ENCODE peak calls at places on chromosomes 12 and 14, in four cellular contexts. One of them, this sample, is unnamed.

GRCh38 chr12:6620137-6620884 is 13.1 kb upstream of the CHD4 start:
- DNase-seq in MCF 10A: no peak
- DNase-seq in adrenal gland: no peak
- DNase-seq in lower leg skin: no peak
- DNase-seq in this sample: peak; percentile 91

GRCh38 chr14:44912041-44912869 is 49.5 kb downstream of the KLHL28 start:
- DNase-seq in MCF 10A: no peak
- DNase-seq in lower leg skin: no peak
- DNase-seq in adrenal gland: peak; percentile 9
- DNase-seq in this sample: peak; percentile 18

GRCh38 chr12:10171954-10172353 is at the start of gene OLR1:
- DNase-seq in adrenal gland: no peak
- DNase-seq in MCF 10A: peak; percentile 48
- DNase-seq in lower leg skin: no peak
- DNase-seq in this sample: no peak

GRCh38 chr12:80858356-80858755 is 79.4 kb downstream of the LIN7A start:
- DNase-seq in lower leg skin: no peak
- DNase-seq in MCF 10A: no peak
- DNase-seq in adrenal gland: no peak
- DNase-seq in this sample: no peak

GRCh38 chr12:52806169-52806811 is 7.6 kb downstream of the KRT4 start:
- DNase-seq in adrenal gland: no peak
- DNase-seq in lower leg skin: no peak
- DNase-seq in MCF 10A: no peak
- DNase-seq in this sample: no peak

GRCh38 chr14:77322209-77322902 is 1.5 kb downstream of the GSTZ1 start:
- DNase-seq in lower leg skin: no peak
- DNase-seq in MCF 10A: no peak
- DNase-seq in adrenal gland: no peak
- DNase-seq in this sample: no peak

GRCh38 chr14:32230695-32231280 is 27.7 kb upstream of the RNU6-8 start:
- DNase-seq in adrenal gland: no peak
- DNase-seq in MCF 10A: peak; percentile 14
- DNase-seq in lower leg skin: no peak
- DNase-seq in this sample: no peak

GRCh38 chr12:1776139-1776975 is 44.0 kb upstream of the LRTM2 start:
- DNase-seq in adrenal gland: peak; percentile 31
- DNase-seq in lower leg skin: no peak
- DNase-seq in MCF 10A: peak; percentile 89
- DNase-seq in this sample: no peak

GRCh38 chr12:100401660-100402059 is 44.8 kb downstream of the SLC17A8 start:
- DNase-seq in MCF 10A: peak; percentile 45
- DNase-seq in adrenal gland: no peak
- DNase-seq in lower leg skin: no peak
- DNase-seq in this sample: no peak

GRCh38 chr12:53935562-53936341 is 2.9 kb upstream of the HOXC13 start:
- DNase-seq in MCF 10A: no peak
- DNase-seq in adrenal gland: no peak
- DNase-seq in lower leg skin: no peak
- DNase-seq in this sample: no peak

GRCh38 chr14:63995285-63995684 is 142.5 kb downstream of the SYNE2 start:
- DNase-seq in MCF 10A: no peak
- DNase-seq in adrenal gland: no peak
- DNase-seq in lower leg skin: no peak
- DNase-seq in this sample: no peak

GRCh38 chr12:100716949-100717732 is 77.4 kb upstream of the ANO4 start:
- DNase-seq in lower leg skin: no peak
- DNase-seq in adrenal gland: no peak
- DNase-seq in MCF 10A: no peak
- DNase-seq in this sample: peak; percentile 81

GRCh38 chr12:124683330-124683662 is 115.9 kb upstream of the NCOR2 start:
- DNase-seq in adrenal gland: no peak
- DNase-seq in lower leg skin: no peak
- DNase-seq in MCF 10A: peak; percentile 56
- DNase-seq in this sample: no peak

GRCh38 chr14:89588016-89588415 is 171.0 kb upstream of the FOXN3 start:
- DNase-seq in MCF 10A: no peak
- DNase-seq in adrenal gland: no peak
- DNase-seq in lower leg skin: no peak
- DNase-seq in this sample: no peak

GRCh38 chr14:67926821-67927220 is 107.2 kb downstream of the RAD51B start:
- DNase-seq in adrenal gland: no peak
- DNase-seq in MCF 10A: no peak
- DNase-seq in lower leg skin: no peak
- DNase-seq in this sample: no peak

GRCh38 chr14:61322011-61322798 is 826 bp downstream of the PRKCH start:
- DNase-seq in MCF 10A: peak; percentile 74
- DNase-seq in lower leg skin: no peak
- DNase-seq in adrenal gland: peak; percentile 23
- DNase-seq in this sample: peak; percentile 18

GRCh38 chr12:104344682-104345081 is 41.1 kb downstream of the EID3 start:
- DNase-seq in MCF 10A: no peak
- DNase-seq in lower leg skin: no peak
- DNase-seq in adrenal gland: no peak
- DNase-seq in this sample: no peak

GRCh38 chr14:55073856-55074255 is 22.4 kb downstream of the MAPK1IP1L start:
- DNase-seq in MCF 10A: peak; percentile 34
- DNase-seq in lower leg skin: no peak
- DNase-seq in adrenal gland: no peak
- DNase-seq in this sample: no peak

GRCh38 chr12:26172478-26172877 is 22.9 kb upstream of the SSPN start:
- DNase-seq in lower leg skin: no peak
- DNase-seq in MCF 10A: no peak
- DNase-seq in adrenal gland: no peak
- DNase-seq in this sample: no peak

GRCh38 chr12:66176105-66176504 is 6.3 kb upstream of the TMBIM4 start:
- DNase-seq in MCF 10A: no peak
- DNase-seq in lower leg skin: no peak
- DNase-seq in adrenal gland: no peak
- DNase-seq in this sample: no peak

GRCh38 chr12:75814856-75815754 is 216.5 kb downstream of the PHLDA1 start:
- DNase-seq in lower leg skin: no peak
- DNase-seq in adrenal gland: peak; percentile 51
- DNase-seq in MCF 10A: peak; percentile 37
- DNase-seq in this sample: no peak

GRCh38 chr12:122880668-122881067 is 15.3 kb downstream of the VPS37B start:
- DNase-seq in lower leg skin: no peak
- DNase-seq in MCF 10A: peak; percentile 46
- DNase-seq in adrenal gland: no peak
- DNase-seq in this sample: peak; percentile 60

GRCh38 chr14:60981626-60982455 is 796 bp downstream of the SLC38A6 start:
- DNase-seq in lower leg skin: no peak
- DNase-seq in adrenal gland: peak; percentile 15
- DNase-seq in MCF 10A: peak; percentile 62
- DNase-seq in this sample: no peak

GRCh38 chr12:44464180-44464579 is 411.9 kb downstream of the NELL2 start:
- DNase-seq in MCF 10A: no peak
- DNase-seq in lower leg skin: no peak
- DNase-seq in adrenal gland: no peak
- DNase-seq in this sample: no peak

GRCh38 chr12:44462729-44463128 is 413.4 kb downstream of the NELL2 start:
- DNase-seq in adrenal gland: no peak
- DNase-seq in MCF 10A: no peak
- DNase-seq in lower leg skin: no peak
- DNase-seq in this sample: no peak

GRCh38 chr12:44459569-44459968 is 416.5 kb downstream of the NELL2 start:
- DNase-seq in lower leg skin: no peak
- DNase-seq in adrenal gland: no peak
- DNase-seq in MCF 10A: no peak
- DNase-seq in this sample: no peak

GRCh38 chr12:44465139-44465538 is 411.0 kb downstream of the NELL2 start:
- DNase-seq in adrenal gland: no peak
- DNase-seq in MCF 10A: no peak
- DNase-seq in lower leg skin: no peak
- DNase-seq in this sample: no peak
- TF ChIP-seq CTCF in adrenal gland: no peak
- TF ChIP-seq CTCF in MCF 10A: no peak
- TF ChIP-seq CTCF in lower leg skin: no peak
- TF ChIP-seq CTCF in this sample: no peak

DNA sequence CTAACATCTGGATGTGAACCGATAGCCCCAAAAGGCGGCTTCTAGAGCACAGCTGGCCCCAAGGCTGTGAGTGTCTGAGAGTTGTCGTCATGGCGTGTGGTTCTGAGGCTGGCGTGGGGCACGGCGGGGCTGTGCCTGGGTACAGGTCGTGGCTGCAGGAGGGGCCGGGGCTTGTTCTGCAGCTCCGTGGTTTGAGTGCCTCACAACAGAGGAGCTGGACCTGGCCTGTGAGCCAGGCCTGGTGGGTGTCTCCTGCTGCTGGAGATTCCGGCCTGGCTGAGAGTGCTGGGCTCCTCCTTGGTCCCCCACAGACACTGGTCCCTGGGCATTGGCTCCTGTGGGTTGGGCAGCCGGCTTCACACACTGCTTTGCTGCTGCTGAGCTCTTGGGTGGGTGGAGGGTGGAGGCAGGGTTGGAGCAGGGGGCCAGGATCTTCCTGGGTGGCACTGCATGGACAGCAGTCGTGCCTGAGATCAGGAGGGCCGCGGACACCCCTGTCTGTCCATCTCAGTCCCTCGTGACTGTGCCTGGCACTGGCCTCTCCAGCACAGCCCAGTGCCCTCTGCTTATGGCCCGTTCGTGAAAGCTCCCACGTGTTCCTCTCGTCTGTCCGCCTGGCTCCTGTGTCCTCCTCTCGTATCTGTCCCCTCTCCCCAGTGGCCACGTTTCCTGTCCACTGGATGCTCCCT is 31.8 kb upstream of the TEX22 start:
- DNase-seq in lower leg skin: no peak
- DNase-seq in adrenal gland: no peak
- DNase-seq in MCF 10A: no peak
- DNase-seq in this sample: peak; percentile 11
- TF ChIP-seq CTCF in lower leg skin: no peak
- TF ChIP-seq CTCF in adrenal gland: no peak
- TF ChIP-seq CTCF in MCF 10A: no peak
- TF ChIP-seq CTCF in this sample: no peak

GRCh38 chr14:94370524-94370910 is 17.9 kb downstream of the SERPINA1 start:
- DNase-seq in lower leg skin: no peak
- DNase-seq in MCF 10A: no peak
- DNase-seq in adrenal gland: no peak
- DNase-seq in this sample: no peak

GRCh38 chr14:94373708-94374107 is 14.7 kb downstream of the SERPINA1 start:
- DNase-seq in lower leg skin: peak; percentile 45
- DNase-seq in adrenal gland: no peak
- DNase-seq in MCF 10A: peak; percentile 96
- DNase-seq in this sample: no peak

GRCh38 chr14:94374749-94375148 is 13.7 kb downstream of the SERPINA1 start:
- DNase-seq in adrenal gland: no peak
- DNase-seq in MCF 10A: no peak
- DNase-seq in lower leg skin: no peak
- DNase-seq in this sample: no peak

GRCh38 chr14:94368956-94369355 is 19.4 kb downstream of the SERPINA1 start:
- DNase-seq in lower leg skin: no peak
- DNase-seq in MCF 10A: no peak
- DNase-seq in adrenal gland: no peak
- DNase-seq in this sample: no peak

GRCh38 chr14:94372021-94372605 is 16.3 kb downstream of the SERPINA1 start:
- DNase-seq in lower leg skin: no peak
- DNase-seq in MCF 10A: no peak
- DNase-seq in adrenal gland: no peak
- DNase-seq in this sample: no peak
- TF ChIP-seq CTCF in lower leg skin: no peak
- TF ChIP-seq CTCF in MCF 10A: no peak
- TF ChIP-seq CTCF in adrenal gland: no peak
- TF ChIP-seq CTCF in this sample: no peak

GRCh38 chr12:79422060-79422812 is 268.5 kb downstream of the PAWR start:
- DNase-seq in lower leg skin: no peak
- DNase-seq in adrenal gland: no peak
- DNase-seq in MCF 10A: no peak
- DNase-seq in this sample: no peak

GRCh38 chr12:79426121-79426520 is 264.6 kb downstream of the PAWR start:
- DNase-seq in lower leg skin: no peak
- DNase-seq in MCF 10A: no peak
- DNase-seq in adrenal gland: no peak
- DNase-seq in this sample: no peak

GRCh38 chr12:79423560-79423959 is 267.2 kb downstream of the PAWR start:
- DNase-seq in MCF 10A: no peak
- DNase-seq in adrenal gland: no peak
- DNase-seq in lower leg skin: no peak
- DNase-seq in this sample: no peak

GRCh38 chr12:79421236-79421740 is 269.5 kb downstream of the PAWR start:
- DNase-seq in lower leg skin: no peak
- DNase-seq in adrenal gland: no peak
- DNase-seq in MCF 10A: no peak
- DNase-seq in this sample: no peak

GRCh38 chr12:79424109-79424721 is 266.5 kb downstream of the PAWR start:
- DNase-seq in lower leg skin: no peak
- DNase-seq in adrenal gland: peak; percentile 49
- DNase-seq in MCF 10A: peak; percentile 49
- DNase-seq in this sample: no peak
- TF ChIP-seq CTCF in lower leg skin: no peak
- TF ChIP-seq CTCF in adrenal gland: no peak
- TF ChIP-seq CTCF in MCF 10A: no peak
- TF ChIP-seq CTCF in this sample: no peak

GRCh38 chr12:17928708-17929366 is 161.2 kb downstream of the RERGL start:
- DNase-seq in MCF 10A: peak; percentile 60
- DNase-seq in lower leg skin: no peak
- DNase-seq in adrenal gland: no peak
- DNase-seq in this sample: no peak
- TF ChIP-seq CTCF in MCF 10A: peak; percentile 55
- TF ChIP-seq CTCF in lower leg skin: no peak
- TF ChIP-seq CTCF in adrenal gland: no peak
- TF ChIP-seq CTCF in this sample: no peak